ENCODE peak calls at places on chromosomes 1 and 21, in seven cellular contexts. Y, B, X, O, L, R and C are unnamed samples.

GRCh38 chr1:15691434-15692032 is 7.4 kb downstream of the PLEKHM2 start:
- DNase-seq in O (no peak), X (no peak), Y (no peak), L (peak; percentile 52), B (no peak), R (no peak), C (no peak)

GRCh38 chr21:34589511-34590282 is 25.2 kb downstream of the RCAN1 start:
- DNase-seq in Y (no peak), X (no peak), L (no peak), O (no peak), R (no peak), B (no peak), C (no peak)

GRCh38 chr1:114758251-114758832 is 558 bp upstream of the CSDE1 start:
- DNase-seq in X (no peak), O (no peak), R (peak; percentile 72), Y (no peak), L (no peak), B (no peak), C (no peak)

GRCh38 chr1:158353333-158354038 is at the start of gene CD1E:
- DNase-seq in R (no peak), B (no peak), X (no peak), O (no peak), Y (no peak), L (no peak), C (no peak)

GRCh38 chr1:46203738-46204405 is 738 bp downstream of the LURAP1 start:
- DNase-seq in L (no peak), X (no peak), B (no peak), Y (no peak), O (no peak), R (no peak), C (no peak)

GRCh38 chr21:16072692-16073091 is 342.9 kb downstream of the USP25 start:
- DNase-seq in B (no peak), R (no peak), L (peak; percentile 23), Y (no peak), X (no peak), O (peak; percentile 21), C (no peak)

GRCh38 chr1:236168716-236169429 is 26.5 kb downstream of the GPR137B start:
- DNase-seq in B (peak; percentile 54), O (no peak), Y (peak; percentile 29), R (peak; percentile 40), X (no peak), L (no peak), C (peak; percentile 28)

GRCh38 chr1:51638350-51638749 is 21.5 kb downstream of the OSBPL9 start:
- DNase-seq in O (no peak), X (no peak), B (no peak), R (peak; percentile 60), L (no peak), Y (no peak), C (no peak)

GRCh38 chr21:35254752-35255138 is 205.6 kb upstream of the RUNX1 start:
- DNase-seq in B (no peak), R (no peak), X (no peak), Y (no peak), O (no peak), L (no peak), C (no peak)

GRCh38 chr1:11339346-11340247 is 66.6 kb downstream of the UBIAD1 start:
- DNase-seq in R (peak; percentile 45), B (no peak), L (no peak), Y (no peak), X (no peak), O (no peak), C (no peak)

GRCh38 chr1:109273570-109274288 is 9.2 kb downstream of the PSRC1 start:
- DNase-seq in Y (no peak), L (no peak), O (no peak), R (peak; percentile 39), B (no peak), X (no peak), C (no peak)

GRCh38 chr1:8712413-8713229 is 104.8 kb downstream of the RERE start:
- DNase-seq in B (no peak), O (peak; percentile 67), Y (peak; percentile 77), X (no peak), R (peak; percentile 71), L (no peak), C (peak; percentile 23)

GRCh38 chr21:31665397-31665796 is 5.9 kb downstream of the SOD1 start:
- DNase-seq in X (peak; percentile 21), R (peak; percentile 33), B (peak; percentile 71), Y (no peak), L (peak; percentile 3), O (no peak), C (no peak)

GRCh38 chr1:205434738-205435137 is 12.9 kb upstream of the LEMD1 start:
- DNase-seq in B (no peak), L (no peak), O (no peak), X (no peak), R (no peak), Y (no peak), C (no peak)

GRCh38 chr1:46820560-46821060 is 21.8 kb downstream of the CYP4B1 start:
- DNase-seq in B (no peak), Y (no peak), L (no peak), O (no peak), R (no peak), X (no peak), C (no peak)

GRCh38 chr1:28127617-28128257 is 39.3 kb upstream of the EYA3 start:
- DNase-seq in X (no peak), R (no peak), B (no peak), O (no peak), Y (no peak), L (no peak), C (no peak)

GRCh38 chr1:44798481-44799365 is 1.5 kb upstream of the PLK3 start:
- DNase-seq in O (no peak), L (no peak), Y (no peak), X (no peak), B (peak; percentile 5), R (no peak), C (no peak)

GRCh38 chr1:213761845-213762407 is 225.8 kb upstream of the PROX1 start:
- DNase-seq in Y (no peak), L (no peak), B (peak; percentile 69), O (no peak), R (no peak), X (no peak), C (no peak)

GRCh38 chr1:161242313-161242712 is 4.3 kb upstream of the NR1I3 start:
- DNase-seq in R (no peak), X (no peak), B (no peak), L (no peak), O (no peak), Y (no peak), C (no peak)

GRCh38 chr1:224486801-224487583 is 52.4 kb upstream of the WDR26 start:
- DNase-seq in Y (no peak), R (no peak), L (no peak), B (no peak), X (no peak), O (no peak), C (no peak)

GRCh38 chr1:166902279-166902678 is 26.2 kb upstream of the TADA1 start:
- DNase-seq in L (no peak), R (peak; percentile 86), X (no peak), Y (no peak), B (no peak), O (no peak), C (no peak)

GRCh38 chr1:216224233-216224632 is 199.0 kb downstream of the USH2A start:
- DNase-seq in L (no peak), R (no peak), X (no peak), O (no peak), B (no peak), Y (no peak), C (no peak)

GRCh38 chr1:107250169-107250568 is 109.3 kb downstream of the NTNG1 start:
- DNase-seq in R (peak; percentile 65), L (no peak), B (no peak), O (no peak), X (no peak), Y (no peak), C (no peak)

GRCh38 chr21:42377211-42377950 is 11.0 kb upstream of the TFF1 start:
- DNase-seq in R (no peak), L (no peak), O (no peak), Y (no peak), X (no peak), B (no peak), C (no peak)

GRCh38 chr1:914253-914890 is 9.4 kb upstream of the SAMD11 start:
- DNase-seq in O (no peak), R (no peak), L (no peak), Y (no peak), X (no peak), B (no peak), C (no peak)

GRCh38 chr1:155022136-155022926 is 11.2 kb downstream of the DCST2 start:
- DNase-seq in R (no peak), B (no peak), L (no peak), O (no peak), Y (no peak), X (no peak), C (no peak)

GRCh38 chr1:201399352-201400126 is 415 bp upstream of the LAD1 start:
- DNase-seq in X (no peak), B (no peak), Y (no peak), O (no peak), R (peak; percentile 82), L (no peak), C (no peak)

GRCh38 chr1:85398391-85399064 is 66.4 kb downstream of the DDAH1 start:
- DNase-seq in Y (no peak), B (no peak), O (no peak), X (no peak), L (no peak), R (peak; percentile 66), C (no peak)

GRCh38 chr1:34924759-34925555 is 4.5 kb downstream of the DLGAP3 start:
- DNase-seq in R (peak; percentile 68), L (no peak), B (peak; percentile 79), Y (peak; percentile 67), O (no peak), X (peak; percentile 77), C (peak; percentile 72)